ENCODE peak calls at places on chromosome 3, in ten cellular contexts. A is astrocyte, U is mammary epithelial cell, G is mucosa of descending colon, C is Peyer's patch, J is adrenal gland, N is HepG2, B is esophagus squamous epithelium, W is heart right ventricle, F is pancreas. O is an unnamed sample.

GRCh38 chr3:53169832-53170324 is 8.9 kb downstream of the PRKCD start:
- DNase-seq in N (no peak), U (no peak), G (no peak), W (no peak), F (no peak), B (no peak), J (no peak), C (no peak), A (no peak), O (no peak)

GRCh38 chr3:66038726-66039589 is at the start of gene MAGI1:
- DNase-seq in F (peak; percentile 95), A (peak; percentile 94), U (peak; percentile 93), N (peak; percentile 90), B (no peak), G (peak; percentile 93), W (peak; percentile 94), C (peak; percentile 17), J (peak; percentile 94), O (peak; percentile 87)

GRCh38 chr3:29802057-29802456 is 521.2 kb downstream of the RBMS3 start:
- DNase-seq in G (no peak), W (no peak), A (no peak), N (peak; percentile 1), B (no peak), U (no peak), C (no peak), F (no peak), J (no peak), O (no peak)

GRCh38 chr3:23859839-23860382 is 54.2 kb downstream of the UBE2E1 start:
- DNase-seq in G (no peak), C (no peak), W (no peak), F (no peak), A (no peak), N (no peak), B (no peak), U (no peak), J (no peak), O (no peak)

GRCh38 chr3:105842943-105843342 is 25.9 kb downstream of the CBLB start:
- DNase-seq in B (no peak), C (no peak), F (no peak), U (no peak), J (no peak), A (peak; percentile 47), N (no peak), G (no peak), W (no peak), O (no peak)

GRCh38 chr3:195595778-195596531 is 12.2 kb upstream of the APOD start:
- DNase-seq in N (no peak), F (no peak), U (no peak), G (no peak), C (no peak), W (no peak), B (no peak), J (no peak), A (no peak), O (no peak)

GRCh38 chr3:61943975-61944374 is 382.6 kb downstream of the PTPRG start:
- DNase-seq in J (no peak), B (no peak), A (no peak), U (no peak), C (no peak), N (no peak), F (no peak), W (no peak), G (no peak), O (no peak)

GRCh38 chr3:46496745-46497555 is 826 bp upstream of the RTP3 start:
- DNase-seq in W (no peak), U (no peak), C (peak; percentile 69), G (peak; percentile 78), N (no peak), B (no peak), J (peak; percentile 28), A (no peak), F (no peak), O (no peak)

GRCh38 chr3:124976378-124976777 is 41.8 kb upstream of the MUC13 start:
- DNase-seq in J (no peak), G (no peak), A (no peak), W (no peak), U (no peak), B (no peak), C (no peak), F (no peak), N (no peak), O (no peak)

GRCh38 chr3:124974691-124975090 is 40.1 kb upstream of the MUC13 start:
- DNase-seq in F (no peak), B (no peak), U (no peak), J (no peak), G (peak; percentile 76), C (no peak), W (no peak), N (no peak), A (no peak), O (no peak)

GRCh38 chr3:124982855-124983254 is 48.3 kb upstream of the MUC13 start:
- DNase-seq in N (no peak), F (no peak), G (no peak), C (no peak), A (no peak), J (no peak), W (no peak), U (no peak), B (no peak), O (no peak)

GRCh38 chr3:124981472-124981871 is 46.9 kb upstream of the MUC13 start:
- DNase-seq in A (no peak), G (no peak), F (no peak), B (no peak), C (no peak), U (no peak), J (no peak), N (no peak), W (no peak), O (no peak)

DNA sequence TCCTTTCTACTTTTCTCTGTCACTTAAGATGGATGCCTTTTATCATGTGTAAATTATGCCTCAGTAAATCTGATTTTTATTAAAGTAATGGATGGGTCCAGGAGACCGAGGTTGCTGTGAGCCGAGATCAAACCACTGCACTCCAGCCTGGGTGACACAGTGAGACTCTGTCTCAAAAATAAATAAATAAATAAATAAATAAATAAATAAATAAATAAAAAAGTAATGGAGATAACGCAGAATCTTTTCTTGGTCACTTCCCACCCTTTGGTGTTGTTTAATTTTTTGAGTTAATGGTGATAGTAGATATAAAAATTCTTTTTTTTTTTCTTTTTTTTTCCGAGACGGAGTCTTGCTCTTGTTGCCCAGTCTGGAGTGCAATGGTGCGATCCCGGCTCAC is 44.1 kb upstream of the MUC13 start:
- DNase-seq in C (no peak), B (no peak), N (no peak), F (no peak), G (no peak), A (no peak), W (no peak), U (no peak), J (no peak), O (no peak)
- H3K36me3 ChIP-seq in C (no peaks in the 10 kb centered on the region), B (peaks cover 7% of the 10 kb centered on the region), N (peaks cover 10% of the 10 kb centered on the region), F (no peaks in the 10 kb centered on the region), G (no peaks in the 10 kb centered on the region), A (peaks cover 20% of the 10 kb centered on the region), W (peaks cover 87% of the 10 kb centered on the region), U (no peaks in the 10 kb centered on the region), J (no peaks in the 10 kb centered on the region), O (peaks cover 5% of the 10 kb centered on the region)

DNA sequence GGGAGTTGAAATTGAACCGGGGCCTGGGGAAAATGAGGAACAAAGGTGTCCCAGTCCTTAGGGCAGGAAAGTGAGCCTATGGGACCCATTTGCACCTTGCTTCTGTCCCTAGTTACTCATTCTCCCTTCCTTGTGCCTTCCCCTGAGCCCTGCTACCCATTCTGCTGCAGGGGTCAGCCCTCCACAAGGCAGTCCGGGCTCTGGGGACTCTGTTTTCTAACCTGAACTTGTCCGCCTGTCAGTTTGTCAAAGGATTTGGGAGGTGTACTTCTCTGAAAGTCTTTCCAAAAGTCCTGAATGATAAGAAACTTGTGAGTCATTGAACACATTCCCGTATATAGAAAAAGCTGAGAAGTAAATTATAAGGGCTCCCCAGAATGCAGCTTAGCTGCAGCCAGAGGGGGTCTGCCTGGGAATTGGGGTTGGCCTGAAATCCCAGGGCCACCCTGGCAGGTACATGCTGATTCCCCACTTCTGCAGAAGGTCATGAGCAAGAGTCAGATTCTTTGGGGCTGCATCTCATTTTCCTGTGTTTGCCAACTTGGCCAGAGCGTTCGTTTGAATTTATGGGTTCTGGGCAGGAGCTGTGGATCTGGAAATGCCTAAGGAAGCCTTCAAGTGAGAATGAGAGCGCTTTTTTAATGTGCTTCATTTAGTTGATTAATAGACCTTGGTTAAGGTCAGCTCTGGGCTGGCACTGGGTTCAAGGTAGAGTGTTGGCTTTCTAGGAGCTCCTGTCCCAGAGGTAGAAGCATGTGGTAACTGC is 2.9 kb downstream of the SLC6A6 start:
- DNase-seq in C (no peak), A (no peak), U (no peak), G (no peak), F (no peak), W (no peak), N (no peak), B (no peak), J (no peak), O (no peak)
- H3K4me3 ChIP-seq in C (peak overlapping the region; percentile 91), A (no peak overlapping the region), U (no peak overlapping the region), G (no peak overlapping the region), F (no peak overlapping the region), W (peak overlapping the region; percentile 75), N (no peak overlapping the region), B (no peak overlapping the region), J (no peak overlapping the region), O (no peak overlapping the region)

GRCh38 chr3:158384019-158384418 is 187.0 kb upstream of the MLF1 start:
- DNase-seq in F (no peak), N (no peak), J (no peak), C (no peak), B (no peak), U (no peak), G (no peak), A (no peak), W (no peak), O (peak; percentile 33)

GRCh38 chr3:158381274-158381868 is 189.6 kb upstream of the MLF1 start:
- DNase-seq in B (no peak), A (peak; percentile 28), F (no peak), U (peak; percentile 6), N (no peak), G (no peak), C (no peak), W (no peak), J (no peak), O (no peak)

GRCh38 chr3:158382479-158382878 is 188.5 kb upstream of the MLF1 start:
- DNase-seq in J (no peak), N (no peak), C (no peak), U (no peak), W (no peak), A (no peak), F (no peak), B (no peak), G (no peak), O (no peak)

DNA sequence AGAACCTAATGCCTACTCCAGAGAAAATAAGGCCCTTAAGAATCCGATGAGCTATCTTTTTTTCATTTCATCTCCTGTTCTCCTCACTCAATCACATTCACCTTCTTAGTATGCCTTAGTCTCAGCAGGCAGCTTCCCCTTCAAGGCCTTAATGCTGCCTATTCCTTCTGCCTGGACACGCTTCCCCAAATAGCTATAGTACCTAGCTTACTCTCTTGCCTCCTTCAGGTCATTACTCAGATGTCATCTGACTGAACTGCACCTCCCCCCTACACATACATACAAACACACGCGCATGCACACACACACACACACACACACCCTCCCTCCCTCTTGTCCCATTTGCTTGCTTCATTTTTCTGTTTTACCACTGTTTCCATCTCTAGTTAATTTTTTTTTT is 191.5 kb upstream of the MLF1 start:
- DNase-seq in U (no peak), F (no peak), C (no peak), A (no peak), N (no peak), G (no peak), J (no peak), B (no peak), W (no peak), O (no peak)
- TF ChIP-seq CTCF in U (no peak), F (no peak), C (no peak), A (no peak), N (no peak), G (no peak), J (no peak), B (no peak), W (no peak), O (no peak)

GRCh38 chr3:180615954-180616353 is 14.0 kb downstream of the TTC14 start:
- DNase-seq in A (no peak), B (no peak), J (no peak), W (no peak), C (no peak), N (no peak), G (no peak), U (no peak), F (no peak), O (no peak)

GRCh38 chr3:180617049-180617448 is 15.1 kb downstream of the TTC14 start:
- DNase-seq in F (no peak), B (no peak), N (no peak), G (no peak), U (no peak), C (no peak), W (no peak), A (no peak), J (no peak), O (no peak)

GRCh38 chr3:180610981-180611380 is 9.0 kb downstream of the TTC14 start:
- DNase-seq in U (no peak), F (no peak), A (no peak), G (no peak), W (no peak), J (no peak), C (no peak), N (no peak), B (no peak), O (no peak)

DNA sequence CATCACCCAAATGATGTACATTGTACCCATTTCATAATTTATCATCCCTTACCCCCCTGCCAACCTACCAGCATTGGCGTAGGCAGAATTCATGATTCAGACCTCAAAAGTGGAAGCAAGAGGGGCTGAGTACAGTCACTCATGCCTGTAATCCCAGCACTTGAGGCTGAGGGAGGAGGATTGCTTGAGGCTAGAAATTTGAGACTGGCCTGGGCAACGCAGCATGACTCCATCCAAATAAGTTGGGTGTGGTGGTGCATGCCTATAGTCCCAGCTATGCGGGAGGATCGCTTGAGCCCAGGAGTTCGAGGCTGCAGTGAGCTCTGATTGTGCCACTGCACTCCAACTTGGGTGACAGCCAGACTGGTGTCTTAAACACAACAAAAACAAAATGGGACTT is 10.4 kb downstream of the TTC14 start:
- DNase-seq in F (no peak), N (no peak), C (no peak), U (no peak), J (no peak), W (no peak), B (no peak), G (no peak), A (no peak), O (no peak)
- H3K36me3 ChIP-seq in F (peaks cover 35% of the 10 kb centered on the region), N (peaks cover 2% of the 10 kb centered on the region), C (no peaks in the 10 kb centered on the region), U (peaks cover 43% of the 10 kb centered on the region), J (no peaks in the 10 kb centered on the region), W (peaks cover 60% of the 10 kb centered on the region), B (peaks cover 27% of the 10 kb centered on the region), G (no peaks in the 10 kb centered on the region), A (peaks cover 53% of the 10 kb centered on the region), O (peaks cover 6% of the 10 kb centered on the region)